ENCODE peak calls at places on chromosome 1, in nine cellular contexts. X is Calu3, A is ascending aorta, I is left ventricle myocardium inferior, Y is LNCaP clone FGC, Q is upper lobe of right lung, N is WTC11, C is heart left ventricle, M is ovary. P is an unnamed sample.

GRCh38 chr1:94379615-94380014 is 38.6 kb upstream of the ABCD3 start:
- DNase-seq in Q (no peak), N (no peak), Y (no peak), X (no peak), I (peak), C (peak), M (no peak), A (no peak), P (no peak)

GRCh38 chr1:183863852-183864251 is 58.9 kb downstream of the RGL1 start:
- DNase-seq in Q (no peak), N (no peak), X (no peak), I (no peak), C (no peak), Y (no peak), A (no peak), M (no peak), P (no peak)

GRCh38 chr1:116409751-116410182 is 36.7 kb downstream of the ATP1A1 start:
- DNase-seq in X (no peak), I (no peak), Q (no peak), M (no peak), N (no peak), A (no peak), C (no peak), Y (no peak), P (no peak)

GRCh38 chr1:202861420-202862121 is 27.4 kb downstream of the RABIF start:
- DNase-seq in I (peak), A (peak), Q (peak), M (peak), C (peak), Y (peak), N (peak), X (peak), P (peak)

GRCh38 chr1:2835650-2836159 is 34.2 kb upstream of the TTC34 start:
- DNase-seq in C (no peak), M (no peak), A (no peak), Q (no peak), Y (no peak), I (no peak), X (no peak), N (no peak), P (peak)

GRCh38 chr1:218665216-218665615 is 320.1 kb downstream of the TGFB2 start:
- DNase-seq in M (peak), Q (no peak), A (peak), N (no peak), X (peak), C (peak), I (peak), Y (no peak), P (no peak)

GRCh38 chr1:54978528-54979326 is 1.7 kb upstream of the TMEM61 start:
- DNase-seq in I (no peak), Q (peak), M (no peak), C (no peak), N (no peak), A (no peak), Y (no peak), X (no peak), P (no peak)

GRCh38 chr1:1067284-1068076 is 6.6 kb downstream of the RNF223 start:
- DNase-seq in M (no peak), X (no peak), Y (no peak), C (no peak), N (no peak), I (no peak), A (no peak), Q (peak), P (no peak)

GRCh38 chr1:56584910-56585528 is 5.7 kb upstream of the PLPP3 start:
- DNase-seq in C (no peak), N (no peak), X (peak), M (no peak), I (no peak), Y (no peak), A (no peak), Q (no peak), P (no peak)
- TF ChIP-seq CTCF in C (peak), N (peak), X (peak), M (peak), I (peak), Y (peak), A (peak), Q (peak), P (peak)

GRCh38 chr1:180168786-180169640 is 14.3 kb downstream of the QSOX1 start:
- DNase-seq in X (peak), Q (peak), M (no peak), I (no peak), C (no peak), N (peak), Y (peak), A (no peak), P (no peak)
- TF ChIP-seq CTCF in X (peak), Q (peak), M (no peak), I (peak), C (peak), N (peak), Y (peak), A (no peak), P (peak)

DNA sequence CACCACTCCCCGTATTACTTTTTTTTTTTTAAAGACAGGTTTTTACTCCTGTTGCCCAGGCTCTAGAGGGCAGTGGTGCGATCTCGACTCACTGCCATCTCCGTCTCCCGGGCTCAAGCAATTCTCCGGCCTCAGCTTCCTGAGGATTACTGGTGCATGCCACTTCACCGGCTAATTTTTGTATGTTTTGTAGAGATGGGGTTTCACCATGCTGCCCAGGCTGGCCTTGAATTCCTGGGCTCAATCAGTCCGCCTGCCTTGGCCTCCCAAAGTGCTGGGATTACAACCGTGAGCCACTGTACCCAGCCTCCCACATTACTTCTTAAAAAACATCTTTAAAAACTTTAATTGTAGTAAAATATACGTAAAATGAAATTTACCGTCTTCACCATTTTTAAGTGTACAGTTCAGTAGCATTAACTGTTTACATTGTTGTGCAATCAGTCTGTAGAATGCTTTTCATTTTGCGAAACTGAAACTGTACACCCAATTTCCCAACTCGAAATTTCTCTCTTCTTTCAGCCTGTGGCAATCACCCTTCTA is 77.0 kb downstream of the ZMYM4 start:
- DNase-seq in N (peak), Q (peak), I (no peak), M (no peak), Y (no peak), X (no peak), C (no peak), A (no peak), P (no peak)
- TF ChIP-seq CTCF in N (no peak), Q (peak), I (no peak), M (no peak), Y (no peak), X (no peak), C (no peak), A (no peak), P (no peak)

GRCh38 chr1:66931548-66932124 is 6.8 kb downstream of the MIER1 start:
- DNase-seq in X (no peak), Y (no peak), M (no peak), C (no peak), N (no peak), Q (no peak), A (no peak), I (no peak), P (no peak)

GRCh38 chr1:66929691-66929998 is 4.9 kb downstream of the MIER1 start:
- DNase-seq in N (no peak), A (no peak), C (no peak), I (no peak), X (no peak), Y (no peak), M (no peak), Q (no peak), P (no peak)

GRCh38 chr1:66930823-66931174 is 6.0 kb downstream of the MIER1 start:
- DNase-seq in Q (no peak), Y (no peak), M (no peak), N (no peak), I (no peak), C (no peak), X (no peak), A (no peak), P (no peak)

GRCh38 chr1:66929289-66929688 is 4.5 kb downstream of the MIER1 start:
- DNase-seq in A (no peak), N (no peak), M (no peak), C (no peak), I (no peak), X (no peak), Q (no peak), Y (no peak), P (no peak)

DNA sequence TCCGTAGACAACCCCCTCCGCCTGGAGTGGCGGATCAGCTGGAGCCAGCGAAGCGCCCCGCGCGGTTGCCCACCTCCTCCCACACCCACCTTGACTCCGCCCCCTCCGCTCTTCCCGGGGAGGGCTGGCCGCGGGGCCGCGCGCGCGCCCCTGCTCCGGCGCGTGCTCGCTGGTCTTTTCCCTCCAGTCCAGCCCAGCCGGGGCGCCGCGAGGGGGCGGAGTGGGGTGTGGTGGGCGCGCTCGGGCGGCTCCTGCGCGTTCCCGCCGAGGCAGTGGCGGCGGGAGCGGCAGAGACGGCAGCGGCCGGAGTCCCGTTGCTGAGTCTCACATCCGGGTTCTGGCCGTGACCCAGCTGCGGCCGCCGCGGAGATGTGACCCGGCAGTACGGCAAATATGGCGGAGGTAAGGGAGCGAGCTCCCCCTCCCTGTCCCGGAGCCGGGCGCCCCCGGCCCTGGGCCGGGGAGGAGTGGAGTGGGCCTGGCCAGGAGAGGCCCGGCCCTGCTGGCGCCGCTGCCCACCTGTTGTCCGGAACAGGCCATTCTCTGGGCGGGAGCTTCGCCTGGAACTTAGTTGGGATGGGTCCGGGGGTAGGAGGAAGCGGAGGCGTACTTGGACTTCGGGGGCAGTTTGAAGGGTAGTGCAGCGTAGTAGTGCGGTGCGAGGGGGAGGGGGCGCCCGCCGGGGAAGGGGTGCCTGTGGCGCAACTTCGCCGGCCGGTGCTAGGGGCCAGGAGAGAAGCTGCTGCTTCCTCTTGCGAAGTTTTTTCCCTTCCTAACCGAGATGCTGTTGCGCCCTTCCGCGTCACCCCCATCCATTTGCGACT is 5.4 kb downstream of the MIER1 start:
- DNase-seq in I (peak), X (peak), C (peak), Q (peak), Y (no peak), A (peak), M (peak), N (peak), P (peak)
- TF ChIP-seq CTCF in I (peak), X (peak), C (peak), Q (peak), Y (peak), A (peak), M (peak), N (no peak), P (peak)

GRCh38 chr1:155648207-155649147 is 38.5 kb downstream of the MSTO1 start:
- DNase-seq in C (no peak), A (no peak), N (no peak), Q (no peak), M (no peak), X (peak), Y (peak), I (no peak), P (no peak)
- TF ChIP-seq CTCF in C (peak), A (peak), N (no peak), Q (peak), M (no peak), X (peak), Y (peak), I (peak), P (peak)

DNA sequence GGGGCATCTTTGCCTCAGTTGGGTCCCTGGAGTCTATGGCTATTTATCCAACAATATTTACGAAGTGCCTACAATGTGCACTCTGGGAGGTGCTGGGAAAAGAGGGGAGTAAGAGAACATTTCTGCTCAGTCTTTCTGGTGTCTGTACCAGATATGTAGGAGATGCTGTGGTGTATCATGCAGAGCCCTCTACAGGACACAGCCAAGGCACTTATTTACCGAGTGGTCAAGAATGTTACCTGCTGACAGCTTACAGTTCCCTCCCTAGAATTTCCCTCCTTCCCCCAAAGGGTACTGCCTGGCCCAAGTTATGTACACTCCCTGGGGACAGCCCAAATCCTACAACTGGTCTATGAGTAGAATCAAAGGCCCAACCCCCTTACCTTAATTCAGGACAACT is 177.7 kb downstream of the C1orf94 start:
- DNase-seq in M (no peak), N (no peak), Y (no peak), A (no peak), Q (no peak), C (no peak), X (no peak), I (no peak), P (no peak)
- TF ChIP-seq CTCF in M (no peak), N (no peak), Y (no peak), A (no peak), Q (no peak), C (no peak), X (no peak), I (no peak), P (no peak)